ENCODE peak calls at places on chromosomes 12 and 14, in eight cellular contexts. Z is neuronal stem cell, N is left ventricle myocardium inferior, T is aorta, A is fibroblast of lung, B is mesenchymal stem cell, M is mesendoderm, O is tibial nerve. U is an unnamed sample. For H3K4me1, the result is how much of the 10 kb centered on the place peaks cover.

GRCh38 chr14:67331368-67332125 is 28.1 kb downstream of the ATP6V1D start:
- DNase-seq in N (no peak), B (no peak), A (no peak), M (no peak), Z (no peak), O (no peak), T (no peak), U (no peak)

GRCh38 chr14:29454026-29454693 is 473.5 kb downstream of the PRKD1 start:
- DNase-seq in M (no peak), N (no peak), O (no peak), Z (peak), B (no peak), T (no peak), A (no peak), U (no peak)

GRCh38 chr12:1592444-1593231 is 1.7 kb downstream of the FBXL14 start:
- DNase-seq in A (peak), N (no peak), O (no peak), B (peak), M (peak), Z (peak), T (no peak), U (peak)

GRCh38 chr12:92078167-92079053 is 67.2 kb downstream of the BTG1 start:
- DNase-seq in B (peak), T (no peak), A (peak), N (no peak), M (peak), Z (no peak), O (no peak), U (peak)

GRCh38 chr12:119006749-119007148 is 25.4 kb downstream of the SRRM4 start:
- DNase-seq in N (no peak), Z (no peak), A (no peak), M (peak), T (no peak), O (no peak), B (no peak), U (no peak)

GRCh38 chr12:62803756-62804155 is 131.2 kb downstream of the PPM1H start:
- DNase-seq in B (no peak), T (no peak), O (no peak), N (no peak), A (no peak), M (no peak), Z (no peak), U (no peak)

GRCh38 chr12:55515696-55516095 is 23.5 kb downstream of the OR6C68 start:
- DNase-seq in Z (no peak), O (no peak), B (no peak), M (peak), A (no peak), N (no peak), T (no peak), U (no peak)

GRCh38 chr14:87994974-87995373 is 2.0 kb upstream of the GALC start:
- DNase-seq in A (no peak), O (no peak), Z (no peak), T (no peak), M (peak), N (no peak), B (peak), U (no peak)

GRCh38 chr12:27177716-27178115 is 66.4 kb upstream of the STK38L start:
- DNase-seq in T (no peak), B (peak), O (no peak), M (peak), A (peak), Z (no peak), N (no peak), U (no peak)

GRCh38 chr14:87334997-87335675 is 657.8 kb downstream of the GALC start:
- DNase-seq in B (peak), N (no peak), T (no peak), Z (no peak), M (no peak), O (no peak), A (peak), U (peak)

GRCh38 chr14:88599321-88599720 is 36.5 kb downstream of the ZC3H14 start:
- DNase-seq in M (no peak), A (no peak), B (no peak), Z (no peak), N (no peak), T (no peak), O (no peak), U (no peak)

GRCh38 chr12:32644455-32644854 is 34.6 kb upstream of the DNM1L start:
- DNase-seq in T (no peak), A (no peak), Z (no peak), M (no peak), O (no peak), B (no peak), N (no peak), U (no peak)

GRCh38 chr14:90429764-90430163 is 32.9 kb downstream of the CALM1 start:
- DNase-seq in B (no peak), O (no peak), Z (no peak), N (no peak), A (no peak), M (no peak), T (no peak), U (no peak)

GRCh38 chr12:54977155-54977554 is 7.4 kb downstream of the TESPA1 start:
- DNase-seq in N (no peak), O (no peak), A (peak), M (peak), Z (no peak), B (peak), T (no peak), U (no peak)

GRCh38 chr12:118455327-118455726 is 79.0 kb downstream of the SUDS3 start:
- DNase-seq in N (no peak), M (no peak), B (no peak), Z (no peak), T (no peak), A (no peak), O (no peak), U (no peak)

GRCh38 chr14:100313464-100314230 is 7.4 kb upstream of the SLC25A29 start:
- DNase-seq in N (no peak), T (no peak), O (no peak), A (no peak), Z (no peak), M (no peak), B (no peak), U (no peak)

GRCh38 chr14:53979141-53979673 is 22.6 kb upstream of the BMP4 start:
- DNase-seq in N (no peak), T (no peak), O (no peak), Z (peak), M (peak), B (peak), A (no peak), U (no peak)

GRCh38 chr14:87869619-87870583 is 123.1 kb downstream of the GALC start:
- DNase-seq in Z (no peak), A (peak), O (no peak), M (peak), T (no peak), N (no peak), B (no peak), U (peak)

GRCh38 chr12:52964556-52965336 is 15.8 kb downstream of the KRT18 start:
- DNase-seq in T (no peak), A (no peak), B (peak), Z (no peak), O (no peak), N (no peak), M (peak), U (no peak)

GRCh38 chr12:56398324-56398723 is 35.7 kb upstream of the APOF start:
- DNase-seq in N (no peak), Z (no peak), O (no peak), B (no peak), M (no peak), T (no peak), A (no peak), U (no peak)

GRCh38 chr14:60348211-60348610 is 99.2 kb downstream of the PPM1A start:
- DNase-seq in Z (no peak), M (no peak), T (no peak), A (no peak), B (no peak), N (no peak), O (no peak), U (no peak)

GRCh38 chr12:538731-539539 is 79.2 kb downstream of the B4GALNT3 start:
- DNase-seq in T (peak), M (no peak), N (peak), Z (no peak), A (peak), B (peak), O (no peak), U (peak)

GRCh38 chr12:52879394-52880351 is 25.2 kb downstream of the KRT8 start:
- DNase-seq in O (peak), B (peak), Z (peak), M (peak), T (peak), A (peak), N (peak), U (peak)

GRCh38 chr12:88305491-88305890 is 163.4 kb downstream of the TMTC3 start:
- DNase-seq in M (no peak), O (no peak), A (no peak), N (no peak), Z (no peak), T (no peak), B (no peak), U (no peak)

GRCh38 chr12:1559729-1560128 is 34.7 kb downstream of the FBXL14 start:
- DNase-seq in M (no peak), Z (no peak), B (no peak), N (no peak), O (no peak), T (no peak), A (no peak), U (peak)

GRCh38 chr12:113333111-113333750 is 1.7 kb downstream of the SLC8B1 start:
- DNase-seq in M (no peak), Z (no peak), A (no peak), T (no peak), B (no peak), N (no peak), O (no peak), U (no peak)
- H3K27ac ChIP-seq in M (no peak), Z (no peak), A (no peak), T (no peak), B (no peak), N (peak), O (peak), U (no peak)

GRCh38 chr14:22512106-22512814 is 76.8 kb downstream of the DAD1 start:
- DNase-seq in Z (no peak), O (no peak), B (no peak), A (no peak), N (no peak), T (no peak), M (no peak), U (peak)
- H3K4me1 ChIP-seq in Z (under half), O (half or more), B (under half), A (under half), N (half or more), T (under half), M (under half), U (half or more)

GRCh38 chr14:68377459-68377858 is 415.4 kb downstream of the ZFP36L1 start:
- DNase-seq in Z (no peak), B (no peak), N (peak), A (no peak), M (peak), T (no peak), O (peak), U (no peak)

GRCh38 chr14:68377056-68377455 is 415.8 kb downstream of the ZFP36L1 start:
- DNase-seq in B (no peak), A (no peak), O (no peak), M (no peak), Z (no peak), T (no peak), N (no peak), U (no peak)

GRCh38 chr14:68380304-68380840 is 412.5 kb downstream of the ZFP36L1 start:
- DNase-seq in O (no peak), A (no peak), Z (no peak), B (no peak), N (no peak), T (no peak), M (no peak), U (no peak)

GRCh38 chr14:68376067-68376810 is 416.6 kb downstream of the ZFP36L1 start:
- DNase-seq in B (no peak), O (no peak), T (no peak), Z (no peak), A (no peak), N (no peak), M (no peak), U (no peak)

GRCh38 chr14:68379510-68380303 is 413.2 kb downstream of the ZFP36L1 start:
- DNase-seq in M (no peak), B (no peak), T (no peak), O (no peak), Z (no peak), A (no peak), N (no peak), U (no peak)
- H3K27ac ChIP-seq in M (no peak), B (no peak), T (peak), O (peak), Z (no peak), A (no peak), N (peak), U (no peak)

DNA sequence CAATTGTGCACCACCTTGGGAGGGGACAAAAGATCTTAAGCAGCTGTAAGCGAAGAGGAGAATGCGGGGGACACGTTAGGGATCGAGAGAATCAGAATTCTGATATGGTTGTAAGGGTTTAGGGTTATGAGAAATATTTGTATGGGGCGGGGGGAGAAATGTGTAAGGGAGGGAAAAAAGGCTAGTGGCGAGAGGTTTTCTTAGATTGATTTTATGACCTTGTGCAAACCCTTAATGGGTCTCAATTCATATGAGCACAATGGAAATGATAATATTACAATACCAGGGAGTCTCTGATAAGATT is 396 bp downstream of the NDUFA9 start:
- DNase-seq in O (no peak), M (no peak), T (no peak), A (no peak), N (no peak), Z (no peak), B (no peak), U (no peak)
- H3K4me1 ChIP-seq in O (under half), M (under half), T (under half), A (under half), N (half or more), Z (under half), B (under half), U (under half)

GRCh38 chr12:50017047-50017446 is 8.2 kb downstream of the RACGAP1 start:
- DNase-seq in N (no peak), Z (no peak), B (peak), A (peak), O (peak), T (no peak), M (no peak), U (peak)

GRCh38 chr12:50021071-50021470 is 4.2 kb downstream of the RACGAP1 start:
- DNase-seq in Z (no peak), O (no peak), B (peak), T (no peak), A (peak), N (no peak), M (no peak), U (no peak)

GRCh38 chr12:50019524-50019923 is 5.8 kb downstream of the RACGAP1 start:
- DNase-seq in T (no peak), O (no peak), M (no peak), Z (no peak), A (no peak), N (no peak), B (no peak), U (no peak)

GRCh38 chr12:50017653-50018052 is 7.6 kb downstream of the RACGAP1 start:
- DNase-seq in N (no peak), T (no peak), O (no peak), M (no peak), Z (no peak), B (peak), A (peak), U (no peak)

GRCh38 chr12:50018968-50019367 is 6.3 kb downstream of the RACGAP1 start:
- DNase-seq in T (no peak), O (no peak), B (no peak), N (no peak), Z (no peak), M (no peak), A (no peak), U (no peak)
- H3K27ac ChIP-seq in T (no peak), O (no peak), B (no peak), N (no peak), Z (no peak), M (no peak), A (peak), U (no peak)

GRCh38 chr14:36271222-36271621 is 49.2 kb downstream of the MBIP start:
- DNase-seq in Z (no peak), A (no peak), T (no peak), O (no peak), B (no peak), M (peak), N (no peak), U (no peak)
- H3K4me1 ChIP-seq in Z (under half), A (under half), T (under half), O (under half), B (under half), M (under half), N (under half), U (under half)

GRCh38 chr12:124517260-124518050 is 50.0 kb downstream of the NCOR2 start:
- DNase-seq in O (peak), A (peak), B (no peak), M (no peak), T (peak), N (peak), Z (no peak), U (peak)

GRCh38 chr12:124519741-124520140 is 47.7 kb downstream of the NCOR2 start:
- DNase-seq in Z (no peak), B (peak), T (no peak), A (no peak), N (no peak), O (no peak), M (no peak), U (no peak)

GRCh38 chr12:124516850-124517249 is 50.6 kb downstream of the NCOR2 start:
- DNase-seq in T (no peak), M (no peak), N (no peak), A (no peak), Z (no peak), B (no peak), O (no peak), U (no peak)

GRCh38 chr12:124520258-124520657 is 47.2 kb downstream of the NCOR2 start:
- DNase-seq in A (no peak), B (peak), N (peak), M (no peak), O (no peak), T (peak), Z (no peak), U (no peak)

GRCh38 chr12:124518051-124518932 is 49.1 kb downstream of the NCOR2 start:
- DNase-seq in A (peak), M (peak), O (peak), N (peak), Z (peak), T (peak), B (peak), U (peak)
- H3K27ac ChIP-seq in A (peak), M (peak), O (peak), N (peak), Z (peak), T (peak), B (peak), U (peak)

DNA sequence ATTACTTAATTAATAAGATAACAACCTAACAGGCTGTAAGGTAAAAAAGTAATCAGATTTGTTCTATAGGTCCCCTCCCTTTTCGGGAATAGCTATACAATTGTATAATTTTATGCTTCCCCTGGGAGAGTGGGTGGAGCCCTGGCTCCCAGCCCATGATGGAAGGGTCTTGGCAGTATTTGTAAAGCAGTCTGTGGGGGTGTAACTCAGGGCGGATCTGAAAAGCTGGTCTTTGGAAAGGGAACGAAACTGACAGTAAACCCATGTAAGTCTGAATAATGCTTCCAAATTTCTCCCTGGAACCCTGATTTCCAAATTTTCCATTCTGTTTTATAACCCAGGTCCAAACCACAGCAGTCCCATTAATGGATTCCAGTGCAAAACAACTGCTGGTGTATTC is 110.4 kb downstream of the DAD1 start:
- DNase-seq in B (no peak), Z (no peak), T (no peak), N (peak), A (peak), O (no peak), M (no peak), U (peak)
- H3K4me1 ChIP-seq in B (under half), Z (under half), T (under half), N (half or more), A (under half), O (half or more), M (under half), U (half or more)

DNA sequence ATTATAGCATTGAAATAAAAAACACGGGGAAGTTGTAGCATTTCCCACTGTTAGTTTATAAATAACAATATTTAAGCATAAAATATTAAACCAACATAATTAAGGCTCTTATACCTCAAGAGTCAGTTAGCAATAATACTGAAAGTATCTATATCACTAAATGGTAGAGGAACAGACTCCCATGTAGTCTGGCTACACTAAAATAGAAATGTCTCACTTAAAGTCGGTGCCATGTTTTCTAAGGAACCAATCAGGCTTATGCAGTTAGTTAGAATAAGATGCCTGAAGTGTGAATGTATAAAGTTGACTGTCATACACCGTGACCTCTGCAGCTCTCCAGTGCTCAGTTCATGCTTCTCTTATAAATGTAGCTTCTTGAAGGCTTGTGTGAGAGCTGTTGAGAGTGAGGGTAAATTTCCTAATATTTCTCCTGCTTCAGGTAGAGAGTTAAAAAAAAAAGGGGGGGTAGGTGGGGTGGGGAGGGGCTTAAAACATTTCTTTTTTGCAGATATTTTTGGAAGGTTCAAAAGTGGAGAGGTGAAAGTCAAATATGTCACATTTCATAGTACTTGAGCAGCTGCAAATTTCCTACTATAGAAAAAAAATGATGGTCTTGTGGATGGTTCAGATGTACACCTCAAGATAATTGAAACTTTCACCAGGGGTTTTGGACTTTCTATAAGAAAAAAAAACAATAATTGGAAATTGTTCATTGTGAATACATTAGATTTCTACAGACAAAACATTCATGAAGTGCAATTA is 64.5 kb downstream of the PTCSC3 start:
- DNase-seq in M (no peak), T (no peak), A (no peak), B (no peak), Z (no peak), O (no peak), N (no peak), U (no peak)
- H3K27ac ChIP-seq in M (no peak), T (no peak), A (no peak), B (no peak), Z (no peak), O (no peak), N (no peak), U (no peak)

GRCh38 chr12:113093409-113094101 is 37.0 kb downstream of the DTX1 start:
- DNase-seq in B (no peak), O (no peak), N (no peak), M (no peak), Z (no peak), T (no peak), A (no peak), U (no peak)

GRCh38 chr12:113090740-113091139 is 34.2 kb downstream of the DTX1 start:
- DNase-seq in B (no peak), N (no peak), A (no peak), Z (no peak), M (no peak), T (no peak), O (no peak), U (no peak)

GRCh38 chr12:113089839-113090238 is 33.3 kb downstream of the DTX1 start:
- DNase-seq in N (no peak), O (no peak), Z (no peak), B (no peak), M (no peak), T (no peak), A (no peak), U (no peak)

GRCh38 chr12:113092478-113093408 is 36.2 kb downstream of the DTX1 start:
- DNase-seq in A (no peak), M (peak), B (no peak), T (no peak), Z (peak), N (peak), O (no peak), U (no peak)

GRCh38 chr12:113091506-113091905 is 35.0 kb downstream of the DTX1 start:
- DNase-seq in M (no peak), O (no peak), A (no peak), T (no peak), N (no peak), Z (no peak), B (no peak), U (no peak)
- H3K4me1 ChIP-seq in M (under half), O (under half), A (under half), T (under half), N (under half), Z (under half), B (under half), U (under half)

U was measured in A673.